ENCODE peak calls at places on chromosomes 7 and 10, in eight cellular contexts. One of them, this sample, is unnamed.

GRCh38 chr7:116236020-116236630 is 25.8 kb downstream of the TES start:
- DNase-seq in posterior vena cava: no peak
- DNase-seq in mammary epithelial cell: no peak
- DNase-seq in GM03348: peak; percentile 50
- DNase-seq in COR-L47: peak; percentile 51
- DNase-seq in MG63: no peak
- DNase-seq in Right ventricle myocardium superior: no peak
- DNase-seq in stimulated activated CD4-positive, alpha-beta T cell treated with anti-CD3 and anti-CD28 coated beads, Interleukin-4, amount 100 ng/mL, for 48 hours: peak; percentile 34
- DNase-seq in this sample: no peak

GRCh38 chr7:113414636-113415035 is 296.3 kb upstream of the SMIM30 start:
- DNase-seq in GM03348: no peak
- DNase-seq in posterior vena cava: no peak
- DNase-seq in mammary epithelial cell: no peak
- DNase-seq in stimulated activated CD4-positive, alpha-beta T cell treated with anti-CD3 and anti-CD28 coated beads, Interleukin-4, amount 100 ng/mL, for 48 hours: no peak
- DNase-seq in Right ventricle myocardium superior: no peak
- DNase-seq in MG63: no peak
- DNase-seq in COR-L47: no peak
- DNase-seq in this sample: no peak

GRCh38 chr7:106504207-106504606 is 156.8 kb downstream of the CCDC71L start:
- DNase-seq in COR-L47: no peak
- DNase-seq in GM03348: no peak
- DNase-seq in stimulated activated CD4-positive, alpha-beta T cell treated with anti-CD3 and anti-CD28 coated beads, Interleukin-4, amount 100 ng/mL, for 48 hours: no peak
- DNase-seq in MG63: no peak
- DNase-seq in Right ventricle myocardium superior: no peak
- DNase-seq in mammary epithelial cell: no peak
- DNase-seq in posterior vena cava: no peak
- DNase-seq in this sample: no peak

GRCh38 chr7:103857435-103857834 is 132.0 kb downstream of the RELN start:
- DNase-seq in posterior vena cava: no peak
- DNase-seq in stimulated activated CD4-positive, alpha-beta T cell treated with anti-CD3 and anti-CD28 coated beads, Interleukin-4, amount 100 ng/mL, for 48 hours: no peak
- DNase-seq in MG63: no peak
- DNase-seq in mammary epithelial cell: no peak
- DNase-seq in COR-L47: peak; percentile 68
- DNase-seq in Right ventricle myocardium superior: no peak
- DNase-seq in GM03348: no peak
- DNase-seq in this sample: no peak

GRCh38 chr10:17368708-17369272 is 85.6 kb downstream of the ST8SIA6 start:
- DNase-seq in mammary epithelial cell: peak; percentile 78
- DNase-seq in stimulated activated CD4-positive, alpha-beta T cell treated with anti-CD3 and anti-CD28 coated beads, Interleukin-4, amount 100 ng/mL, for 48 hours: no peak
- DNase-seq in COR-L47: no peak
- DNase-seq in posterior vena cava: no peak
- DNase-seq in GM03348: no peak
- DNase-seq in MG63: no peak
- DNase-seq in Right ventricle myocardium superior: no peak
- DNase-seq in this sample: peak; percentile 88

GRCh38 chr10:81498152-81498551 is 376.8 kb upstream of the NRG3 start:
- DNase-seq in Right ventricle myocardium superior: no peak
- DNase-seq in MG63: no peak
- DNase-seq in mammary epithelial cell: no peak
- DNase-seq in COR-L47: no peak
- DNase-seq in GM03348: no peak
- DNase-seq in posterior vena cava: no peak
- DNase-seq in stimulated activated CD4-positive, alpha-beta T cell treated with anti-CD3 and anti-CD28 coated beads, Interleukin-4, amount 100 ng/mL, for 48 hours: no peak
- DNase-seq in this sample: no peak

GRCh38 chr10:80429521-80429966 is 21.2 kb downstream of the PRXL2A start:
- DNase-seq in stimulated activated CD4-positive, alpha-beta T cell treated with anti-CD3 and anti-CD28 coated beads, Interleukin-4, amount 100 ng/mL, for 48 hours: no peak
- DNase-seq in mammary epithelial cell: peak; percentile 92
- DNase-seq in Right ventricle myocardium superior: no peak
- DNase-seq in posterior vena cava: no peak
- DNase-seq in MG63: peak; percentile 93
- DNase-seq in COR-L47: no peak
- DNase-seq in GM03348: no peak
- DNase-seq in this sample: peak; percentile 92

GRCh38 chr10:104308439-104308903 is 29.8 kb downstream of the ITPRIP start:
- DNase-seq in mammary epithelial cell: no peak
- DNase-seq in Right ventricle myocardium superior: no peak
- DNase-seq in GM03348: no peak
- DNase-seq in stimulated activated CD4-positive, alpha-beta T cell treated with anti-CD3 and anti-CD28 coated beads, Interleukin-4, amount 100 ng/mL, for 48 hours: no peak
- DNase-seq in COR-L47: no peak
- DNase-seq in posterior vena cava: no peak
- DNase-seq in MG63: no peak
- DNase-seq in this sample: no peak

GRCh38 chr10:5628798-5629788 is 37.3 kb downstream of the ASB13 start:
- DNase-seq in posterior vena cava: no peak
- DNase-seq in mammary epithelial cell: no peak
- DNase-seq in Right ventricle myocardium superior: no peak
- DNase-seq in GM03348: no peak
- DNase-seq in stimulated activated CD4-positive, alpha-beta T cell treated with anti-CD3 and anti-CD28 coated beads, Interleukin-4, amount 100 ng/mL, for 48 hours: no peak
- DNase-seq in MG63: no peak
- DNase-seq in COR-L47: no peak
- DNase-seq in this sample: no peak

GRCh38 chr10:10677479-10677878 is 340.2 kb upstream of the CELF2 start:
- DNase-seq in posterior vena cava: peak; percentile 82
- DNase-seq in COR-L47: peak; percentile 56
- DNase-seq in mammary epithelial cell: peak; percentile 5
- DNase-seq in Right ventricle myocardium superior: peak; percentile 67
- DNase-seq in MG63: peak; percentile 62
- DNase-seq in GM03348: peak; percentile 39
- DNase-seq in stimulated activated CD4-positive, alpha-beta T cell treated with anti-CD3 and anti-CD28 coated beads, Interleukin-4, amount 100 ng/mL, for 48 hours: peak; percentile 30
- DNase-seq in this sample: peak; percentile 78

GRCh38 chr10:27742195-27742925 is 3.3 kb downstream of the MKX start:
- DNase-seq in mammary epithelial cell: peak; percentile 63
- DNase-seq in stimulated activated CD4-positive, alpha-beta T cell treated with anti-CD3 and anti-CD28 coated beads, Interleukin-4, amount 100 ng/mL, for 48 hours: peak; percentile 78
- DNase-seq in posterior vena cava: peak; percentile 94
- DNase-seq in Right ventricle myocardium superior: peak; percentile 87
- DNase-seq in GM03348: peak; percentile 96
- DNase-seq in MG63: peak; percentile 83
- DNase-seq in COR-L47: peak; percentile 0
- DNase-seq in this sample: peak; percentile 41

GRCh38 chr10:75202321-75203096 is 8.1 kb upstream of the VDAC2 start:
- DNase-seq in Right ventricle myocardium superior: peak; percentile 87
- DNase-seq in stimulated activated CD4-positive, alpha-beta T cell treated with anti-CD3 and anti-CD28 coated beads, Interleukin-4, amount 100 ng/mL, for 48 hours: no peak
- DNase-seq in GM03348: peak; percentile 90
- DNase-seq in COR-L47: no peak
- DNase-seq in MG63: peak; percentile 94
- DNase-seq in posterior vena cava: peak; percentile 91
- DNase-seq in mammary epithelial cell: no peak
- DNase-seq in this sample: peak; percentile 72

GRCh38 chr7:5143935-5144903 is 45.8 kb upstream of the WIPI2 start:
- DNase-seq in stimulated activated CD4-positive, alpha-beta T cell treated with anti-CD3 and anti-CD28 coated beads, Interleukin-4, amount 100 ng/mL, for 48 hours: peak; percentile 36
- DNase-seq in COR-L47: peak; percentile 2
- DNase-seq in mammary epithelial cell: peak; percentile 11
- DNase-seq in MG63: no peak
- DNase-seq in Right ventricle myocardium superior: no peak
- DNase-seq in posterior vena cava: no peak
- DNase-seq in GM03348: peak; percentile 36
- DNase-seq in this sample: no peak

GRCh38 chr10:125102216-125102615 is 58.1 kb downstream of the CTBP2 start:
- DNase-seq in MG63: no peak
- DNase-seq in mammary epithelial cell: peak; percentile 53
- DNase-seq in posterior vena cava: no peak
- DNase-seq in GM03348: peak; percentile 52
- DNase-seq in COR-L47: no peak
- DNase-seq in Right ventricle myocardium superior: no peak
- DNase-seq in stimulated activated CD4-positive, alpha-beta T cell treated with anti-CD3 and anti-CD28 coated beads, Interleukin-4, amount 100 ng/mL, for 48 hours: no peak
- DNase-seq in this sample: peak; percentile 58

GRCh38 chr7:153386581-153386980 is 627.0 kb downstream of the ACTR3B start:
- DNase-seq in stimulated activated CD4-positive, alpha-beta T cell treated with anti-CD3 and anti-CD28 coated beads, Interleukin-4, amount 100 ng/mL, for 48 hours: no peak
- DNase-seq in posterior vena cava: no peak
- DNase-seq in mammary epithelial cell: no peak
- DNase-seq in MG63: no peak
- DNase-seq in GM03348: no peak
- DNase-seq in Right ventricle myocardium superior: no peak
- DNase-seq in COR-L47: no peak
- DNase-seq in this sample: no peak

GRCh38 chr10:79067241-79068202 is 1.2 kb upstream of the ZMIZ1 start:
- DNase-seq in Right ventricle myocardium superior: peak; percentile 93
- DNase-seq in posterior vena cava: peak; percentile 97
- DNase-seq in MG63: peak; percentile 90
- DNase-seq in stimulated activated CD4-positive, alpha-beta T cell treated with anti-CD3 and anti-CD28 coated beads, Interleukin-4, amount 100 ng/mL, for 48 hours: peak; percentile 77
- DNase-seq in mammary epithelial cell: peak; percentile 86
- DNase-seq in COR-L47: peak; percentile 65
- DNase-seq in GM03348: peak; percentile 94
- DNase-seq in this sample: peak; percentile 57

GRCh38 chr7:15685358-15686181 is 913 bp downstream of the MEOX2 start:
- DNase-seq in posterior vena cava: peak; percentile 90
- DNase-seq in GM03348: peak; percentile 61
- DNase-seq in MG63: peak; percentile 18
- DNase-seq in Right ventricle myocardium superior: peak; percentile 79
- DNase-seq in stimulated activated CD4-positive, alpha-beta T cell treated with anti-CD3 and anti-CD28 coated beads, Interleukin-4, amount 100 ng/mL, for 48 hours: no peak
- DNase-seq in mammary epithelial cell: peak; percentile 3
- DNase-seq in COR-L47: peak; percentile 57
- DNase-seq in this sample: no peak

GRCh38 chr7:106731637-106732036 is 70.7 kb upstream of the CCDC71L start:
- DNase-seq in stimulated activated CD4-positive, alpha-beta T cell treated with anti-CD3 and anti-CD28 coated beads, Interleukin-4, amount 100 ng/mL, for 48 hours: no peak
- DNase-seq in COR-L47: peak; percentile 14
- DNase-seq in mammary epithelial cell: no peak
- DNase-seq in MG63: no peak
- DNase-seq in posterior vena cava: no peak
- DNase-seq in GM03348: no peak
- DNase-seq in Right ventricle myocardium superior: no peak
- DNase-seq in this sample: no peak

GRCh38 chr10:61000769-61001730 is 57.1 kb upstream of the RHOBTB1 start:
- DNase-seq in stimulated activated CD4-positive, alpha-beta T cell treated with anti-CD3 and anti-CD28 coated beads, Interleukin-4, amount 100 ng/mL, for 48 hours: no peak
- DNase-seq in COR-L47: peak; percentile 3
- DNase-seq in posterior vena cava: no peak
- DNase-seq in MG63: peak; percentile 28
- DNase-seq in Right ventricle myocardium superior: peak; percentile 28
- DNase-seq in GM03348: peak; percentile 57
- DNase-seq in mammary epithelial cell: peak; percentile 16
- DNase-seq in this sample: no peak

GRCh38 chr10:127715782-127716378 is 21.1 kb upstream of the FOXI2 start:
- DNase-seq in MG63: no peak
- DNase-seq in Right ventricle myocardium superior: no peak
- DNase-seq in GM03348: peak; percentile 28
- DNase-seq in posterior vena cava: no peak
- DNase-seq in stimulated activated CD4-positive, alpha-beta T cell treated with anti-CD3 and anti-CD28 coated beads, Interleukin-4, amount 100 ng/mL, for 48 hours: no peak
- DNase-seq in COR-L47: no peak
- DNase-seq in mammary epithelial cell: no peak
- DNase-seq in this sample: peak; percentile 49

GRCh38 chr10:28678687-28679457 is 1.6 kb downstream of the BAMBI start:
- DNase-seq in MG63: peak; percentile 58
- DNase-seq in stimulated activated CD4-positive, alpha-beta T cell treated with anti-CD3 and anti-CD28 coated beads, Interleukin-4, amount 100 ng/mL, for 48 hours: no peak
- DNase-seq in posterior vena cava: no peak
- DNase-seq in mammary epithelial cell: peak; percentile 36
- DNase-seq in COR-L47: peak; percentile 63
- DNase-seq in GM03348: no peak
- DNase-seq in Right ventricle myocardium superior: no peak
- DNase-seq in this sample: no peak

GRCh38 chr10:24277771-24278518 is 69.0 kb downstream of the KIAA1217 start:
- DNase-seq in COR-L47: no peak
- DNase-seq in Right ventricle myocardium superior: peak; percentile 44
- DNase-seq in stimulated activated CD4-positive, alpha-beta T cell treated with anti-CD3 and anti-CD28 coated beads, Interleukin-4, amount 100 ng/mL, for 48 hours: no peak
- DNase-seq in posterior vena cava: no peak
- DNase-seq in GM03348: no peak
- DNase-seq in mammary epithelial cell: peak; percentile 61
- DNase-seq in MG63: no peak
- DNase-seq in this sample: peak; percentile 82

GRCh38 chr7:134920026-134920758 is 66.1 kb upstream of the AGBL3 start:
- DNase-seq in GM03348: peak; percentile 46
- DNase-seq in MG63: no peak
- DNase-seq in stimulated activated CD4-positive, alpha-beta T cell treated with anti-CD3 and anti-CD28 coated beads, Interleukin-4, amount 100 ng/mL, for 48 hours: no peak
- DNase-seq in COR-L47: no peak
- DNase-seq in posterior vena cava: no peak
- DNase-seq in Right ventricle myocardium superior: no peak
- DNase-seq in mammary epithelial cell: peak; percentile 65
- DNase-seq in this sample: peak; percentile 41

GRCh38 chr7:70392282-70392681 is 739.7 kb upstream of the GALNT17 start:
- DNase-seq in posterior vena cava: no peak
- DNase-seq in MG63: no peak
- DNase-seq in GM03348: peak; percentile 54
- DNase-seq in COR-L47: no peak
- DNase-seq in stimulated activated CD4-positive, alpha-beta T cell treated with anti-CD3 and anti-CD28 coated beads, Interleukin-4, amount 100 ng/mL, for 48 hours: no peak
- DNase-seq in mammary epithelial cell: no peak
- DNase-seq in Right ventricle myocardium superior: no peak
- DNase-seq in this sample: peak; percentile 58

GRCh38 chr7:34260282-34260681 is 354.9 kb downstream of the BMPER start:
- DNase-seq in posterior vena cava: no peak
- DNase-seq in stimulated activated CD4-positive, alpha-beta T cell treated with anti-CD3 and anti-CD28 coated beads, Interleukin-4, amount 100 ng/mL, for 48 hours: no peak
- DNase-seq in mammary epithelial cell: peak; percentile 93
- DNase-seq in COR-L47: no peak
- DNase-seq in MG63: peak; percentile 72
- DNase-seq in GM03348: peak; percentile 87
- DNase-seq in Right ventricle myocardium superior: no peak
- DNase-seq in this sample: peak; percentile 98

GRCh38 chr7:46558482-46559193 is 637.6 kb upstream of the IGFBP3 start:
- DNase-seq in MG63: peak; percentile 25
- DNase-seq in posterior vena cava: no peak
- DNase-seq in COR-L47: no peak
- DNase-seq in stimulated activated CD4-positive, alpha-beta T cell treated with anti-CD3 and anti-CD28 coated beads, Interleukin-4, amount 100 ng/mL, for 48 hours: no peak
- DNase-seq in mammary epithelial cell: peak; percentile 37
- DNase-seq in GM03348: peak; percentile 44
- DNase-seq in Right ventricle myocardium superior: no peak
- DNase-seq in this sample: peak; percentile 52

GRCh38 chr10:76905251-76905650 is 732.4 kb downstream of the KCNMA1 start:
- DNase-seq in posterior vena cava: no peak
- DNase-seq in stimulated activated CD4-positive, alpha-beta T cell treated with anti-CD3 and anti-CD28 coated beads, Interleukin-4, amount 100 ng/mL, for 48 hours: no peak
- DNase-seq in COR-L47: no peak
- DNase-seq in mammary epithelial cell: no peak
- DNase-seq in Right ventricle myocardium superior: no peak
- DNase-seq in MG63: no peak
- DNase-seq in GM03348: no peak
- DNase-seq in this sample: no peak

GRCh38 chr7:83921798-83922607 is 272.6 kb downstream of the SEMA3A start:
- DNase-seq in COR-L47: peak; percentile 38
- DNase-seq in stimulated activated CD4-positive, alpha-beta T cell treated with anti-CD3 and anti-CD28 coated beads, Interleukin-4, amount 100 ng/mL, for 48 hours: no peak
- DNase-seq in MG63: peak; percentile 2
- DNase-seq in posterior vena cava: no peak
- DNase-seq in mammary epithelial cell: no peak
- DNase-seq in Right ventricle myocardium superior: no peak
- DNase-seq in GM03348: peak; percentile 38
- DNase-seq in this sample: peak; percentile 40

GRCh38 chr10:110919971-110920881 is 822 bp downstream of the SHOC2 start:
- DNase-seq in Right ventricle myocardium superior: peak; percentile 53
- DNase-seq in GM03348: peak; percentile 33
- DNase-seq in MG63: peak; percentile 17
- DNase-seq in posterior vena cava: peak; percentile 85
- DNase-seq in stimulated activated CD4-positive, alpha-beta T cell treated with anti-CD3 and anti-CD28 coated beads, Interleukin-4, amount 100 ng/mL, for 48 hours: no peak
- DNase-seq in mammary epithelial cell: peak; percentile 61
- DNase-seq in COR-L47: peak; percentile 22
- DNase-seq in this sample: no peak

GRCh38 chr7:64183126-64183742 is 23.8 kb upstream of the ZNF735 start:
- DNase-seq in posterior vena cava: peak; percentile 83
- DNase-seq in mammary epithelial cell: no peak
- DNase-seq in GM03348: no peak
- DNase-seq in Right ventricle myocardium superior: no peak
- DNase-seq in stimulated activated CD4-positive, alpha-beta T cell treated with anti-CD3 and anti-CD28 coated beads, Interleukin-4, amount 100 ng/mL, for 48 hours: peak; percentile 14
- DNase-seq in COR-L47: no peak
- DNase-seq in MG63: no peak
- DNase-seq in this sample: no peak